ENCODE peak calls at places on chromosome 13, in four cellular contexts. V is H1, E is mesendoderm, W is IMR-90. U is an unnamed sample.

GRCh38 chr13:62250501-62251175 is 835.0 kb upstream of the PCDH20 start:
- DNase-seq in V (no peak), E (no peak), W (no peak), U (no peak)

GRCh38 chr13:32019612-32020233 is 11.9 kb upstream of the FRY start:
- DNase-seq in V (no peak), E (peak; percentile 82), W (peak; percentile 81), U (peak; percentile 43)

GRCh38 chr13:32232263-32232662 is 82.9 kb downstream of the ZAR1L start:
- DNase-seq in V (no peak), E (no peak), W (no peak), U (no peak)

GRCh38 chr13:110018009-110018408 is 231.6 kb upstream of the IRS2 start:
- DNase-seq in V (no peak), E (no peak), W (peak; percentile 57), U (no peak)

GRCh38 chr13:51453308-51453958 is 597 bp upstream of the INTS6 start:
- DNase-seq in V (no peak), E (no peak), W (no peak), U (no peak)

GRCh38 chr13:65133094-65133493 is 2097.0 kb downstream of the PCDH9 start:
- DNase-seq in V (peak; percentile 13), E (peak; percentile 48), W (no peak), U (no peak)

GRCh38 chr13:99556867-99557443 is 55.7 kb downstream of the TM9SF2 start:
- DNase-seq in V (no peak), E (no peak), W (no peak), U (no peak)

GRCh38 chr13:42971670-42972355 is 20.2 kb downstream of the EPSTI1 start:
- DNase-seq in V (no peak), E (peak; percentile 56), W (peak; percentile 26), U (no peak)

GRCh38 chr13:40665061-40665753 is 1.2 kb downstream of the FOXO1 start:
- DNase-seq in V (no peak), E (peak; percentile 54), W (no peak), U (peak; percentile 41)

GRCh38 chr13:40664100-40665060 is 2.1 kb downstream of the FOXO1 start:
- DNase-seq in V (no peak), E (peak; percentile 79), W (no peak), U (peak; percentile 17)

GRCh38 chr13:40666058-40666904 is at the start of gene FOXO1:
- DNase-seq in V (no peak), E (peak; percentile 90), W (peak; percentile 74), U (peak; percentile 79)

GRCh38 chr13:40666905-40667621 is 622 bp upstream of the FOXO1 start:
- DNase-seq in V (no peak), E (peak; percentile 78), W (no peak), U (peak; percentile 69)

DNA sequence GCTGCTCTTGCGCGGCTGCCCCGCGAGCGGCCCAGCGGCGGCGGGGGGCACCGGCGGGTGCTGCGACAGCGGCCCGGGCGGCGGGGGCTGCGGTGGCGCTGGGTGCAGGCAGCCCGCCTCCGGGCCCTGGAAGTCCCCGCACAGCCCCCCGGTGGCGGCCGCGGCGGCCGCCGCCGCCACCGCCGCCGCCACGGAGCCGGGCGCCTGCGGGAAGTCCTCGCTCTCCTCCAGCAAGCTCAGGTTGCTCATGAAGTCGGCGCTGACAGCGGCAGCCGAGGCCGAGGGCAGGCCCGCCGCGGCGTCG is 735 bp downstream of the FOXO1 start:
- DNase-seq in V (no peak), E (peak; percentile 60), W (no peak), U (no peak)
- H3K23ac ChIP-seq in V (no peak overlapping the region), E (peak overlapping the region; percentile 94), W (no peak overlapping the region), U (peak overlapping the region; percentile 89)

DNA sequence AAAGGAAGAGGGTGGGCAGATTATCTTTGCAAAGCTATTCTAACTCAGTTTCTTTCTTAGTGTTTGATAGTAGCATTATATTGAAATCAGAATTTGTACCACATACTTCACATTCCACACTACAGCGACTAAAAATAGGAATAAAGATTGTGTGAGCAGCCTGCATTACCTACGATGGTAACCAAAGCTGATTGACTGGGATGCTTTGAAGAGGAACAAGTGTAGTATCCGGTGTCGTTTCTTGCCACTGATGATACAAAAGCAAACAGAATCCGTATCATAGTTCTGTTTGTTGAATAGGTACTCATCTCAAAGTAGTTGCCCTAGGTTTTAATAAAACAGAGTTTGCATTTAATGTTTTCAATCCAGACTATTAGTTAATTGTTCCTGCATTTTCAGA is 51.2 kb downstream of the FLT3 start:
- DNase-seq in V (no peak), E (no peak), W (no peak), U (no peak)
- H3K23ac ChIP-seq in V (no peak overlapping the region), E (no peak overlapping the region), W (no peak overlapping the region), U (no peak overlapping the region)

GRCh38 chr13:39688278-39688677 is 32.8 kb downstream of the COG6 start:
- DNase-seq in V (no peak), E (no peak), W (no peak), U (no peak)
- H3K23ac ChIP-seq in V (no peak overlapping the region), E (no peak overlapping the region), W (no peak overlapping the region), U (no peak overlapping the region)

GRCh38 chr13:114299604-114300305 is 14.5 kb upstream of the CHAMP1 start:
- DNase-seq in V (no peak), E (no peak), W (no peak), U (no peak)

GRCh38 chr13:114298866-114299265 is 15.4 kb upstream of the CHAMP1 start:
- DNase-seq in V (no peak), E (no peak), W (no peak), U (no peak)

GRCh38 chr13:114309086-114309485 is 5.2 kb upstream of the CHAMP1 start:
- DNase-seq in V (no peak), E (no peak), W (no peak), U (no peak)

GRCh38 chr13:114304346-114305034 is 9.8 kb upstream of the CHAMP1 start:
- DNase-seq in V (no peak), E (no peak), W (no peak), U (no peak)

DNA sequence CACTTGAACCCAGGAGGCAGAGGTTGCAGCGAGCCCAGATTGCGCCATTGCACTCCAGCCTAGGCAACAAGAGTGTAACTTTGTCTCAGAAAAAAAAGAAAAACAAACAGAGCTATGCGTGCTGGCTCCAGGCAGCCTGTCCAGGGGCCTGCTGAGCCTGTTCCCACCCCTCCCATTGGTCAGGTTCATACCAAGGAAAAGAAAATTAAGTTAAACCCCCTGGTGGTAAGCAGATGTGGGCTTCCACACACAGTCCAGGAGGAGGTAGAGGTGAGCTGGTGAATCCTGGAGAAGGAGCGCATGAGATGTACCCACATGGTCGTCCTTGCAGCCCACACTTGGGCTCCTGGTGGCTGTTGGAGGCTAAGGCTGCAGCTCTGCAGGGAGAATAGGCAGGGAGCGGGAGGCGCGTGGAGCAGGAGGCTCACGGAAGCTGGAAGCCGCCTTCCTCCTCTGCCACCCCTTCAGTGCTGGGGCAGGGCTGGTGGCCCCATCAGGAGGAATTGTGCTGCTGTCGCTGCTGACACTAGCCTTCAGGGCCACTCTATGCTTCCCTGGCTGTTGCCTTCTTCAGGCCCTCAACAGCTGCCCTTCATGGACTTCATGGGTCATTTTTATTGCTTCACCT is 10.5 kb upstream of the CHAMP1 start:
- DNase-seq in V (no peak), E (peak; percentile 29), W (no peak), U (no peak)
- H3K23ac ChIP-seq in V (no peak overlapping the region), E (no peak overlapping the region), W (no peak overlapping the region), U (no peak overlapping the region)

GRCh38 chr13:30933334-30933681 is 852 bp downstream of the TEX26 start:
- DNase-seq in V (no peak), E (no peak), W (no peak), U (no peak)
- H3K23ac ChIP-seq in V (no peak overlapping the region), E (no peak overlapping the region), W (no peak overlapping the region), U (no peak overlapping the region)